ENCODE peak calls at places on chromosomes 6 and 20, in nine cellular contexts. Z, W, F, J, E, N, C, P and L are unnamed samples.

GRCh38 chr6:75489025-75489424 is 4.6 kb downstream of the FILIP1 start:
- DNase-seq in Z (no peak), W (no peak), F (no peak), J (no peak), E (no peak), N (no peak), C (peak; percentile 54), P (no peak), L (no peak)

GRCh38 chr20:44398303-44398702 is 42.8 kb downstream of the HNF4A start:
- DNase-seq in Z (no peak), W (no peak), F (no peak), J (no peak), E (no peak), N (no peak), C (peak; percentile 58), P (no peak), L (no peak)

GRCh38 chr20:46545077-46545826 is 5.2 kb downstream of the OCSTAMP start:
- DNase-seq in Z (no peak), W (no peak), F (no peak), J (peak; percentile 31), E (no peak), N (no peak), C (no peak), P (peak; percentile 39), L (no peak)

GRCh38 chr6:68778356-68779020 is 143.4 kb downstream of the ADGRB3 start:
- DNase-seq in Z (peak; percentile 30), W (no peak), F (peak; percentile 16), J (no peak), E (no peak), N (peak; percentile 67), C (peak; percentile 38), P (no peak), L (no peak)

GRCh38 chr20:36491901-36492617 is 49.3 kb upstream of the MYL9 start:
- DNase-seq in Z (no peak), W (peak; percentile 40), F (peak; percentile 50), J (peak; percentile 66), E (no peak), N (no peak), C (no peak), P (no peak), L (no peak)

GRCh38 chr20:56773731-56774130 is 144.6 kb downstream of the TFAP2C start:
- DNase-seq in Z (no peak), W (no peak), F (no peak), J (no peak), E (no peak), N (no peak), C (no peak), P (no peak), L (no peak)

GRCh38 chr6:83474309-83474708 is 38.0 kb upstream of the PRSS35 start:
- DNase-seq in Z (no peak), W (no peak), F (no peak), J (no peak), E (no peak), N (peak; percentile 11), C (peak; percentile 5), P (no peak), L (no peak)

GRCh38 chr20:57946559-57947315 is 236.9 kb upstream of the PMEPA1 start:
- DNase-seq in Z (no peak), W (no peak), F (no peak), J (no peak), E (no peak), N (no peak), C (no peak), P (no peak), L (peak; percentile 26)

GRCh38 chr6:131916847-131917246 is 34.3 kb downstream of the CCN2 start:
- DNase-seq in Z (no peak), W (no peak), F (no peak), J (no peak), E (no peak), N (no peak), C (no peak), P (no peak), L (no peak)

GRCh38 chr6:114419175-114419574 is 76.4 kb upstream of the HS3ST5 start:
- DNase-seq in Z (no peak), W (no peak), F (no peak), J (no peak), E (no peak), N (no peak), C (no peak), P (no peak), L (no peak)

GRCh38 chr6:16925461-16925860 is 164.2 kb upstream of the ATXN1 start:
- DNase-seq in Z (no peak), W (no peak), F (peak; percentile 18), J (no peak), E (no peak), N (no peak), C (no peak), P (no peak), L (no peak)

GRCh38 chr6:107977283-107977682 is 19.3 kb upstream of the SEC63 start:
- DNase-seq in Z (peak; percentile 42), W (no peak), F (peak; percentile 43), J (no peak), E (no peak), N (peak; percentile 13), C (peak; percentile 18), P (no peak), L (no peak)

GRCh38 chr6:109242029-109242428 is 140.2 kb downstream of the CD164 start:
- DNase-seq in Z (no peak), W (no peak), F (no peak), J (no peak), E (no peak), N (no peak), C (no peak), P (no peak), L (no peak)

GRCh38 chr6:10945845-10946244 is 59.0 kb downstream of the SYCP2L start:
- DNase-seq in Z (no peak), W (no peak), F (no peak), J (no peak), E (no peak), N (no peak), C (no peak), P (no peak), L (no peak)

GRCh38 chr6:137313928-137314855 is 95.0 kb upstream of the IFNGR1 start:
- DNase-seq in Z (peak; percentile 64), W (peak; percentile 59), F (peak; percentile 70), J (peak; percentile 73), E (peak; percentile 77), N (peak; percentile 67), C (peak; percentile 91), P (peak; percentile 48), L (peak; percentile 79)

GRCh38 chr6:33508935-33509926 is 54.9 kb downstream of the ZBTB9 start:
- DNase-seq in Z (no peak), W (no peak), F (peak; percentile 37), J (no peak), E (no peak), N (no peak), C (no peak), P (no peak), L (no peak)

GRCh38 chr6:1136415-1136774 is 175.5 kb upstream of the FOXQ1 start:
- DNase-seq in Z (no peak), W (no peak), F (peak; percentile 83), J (no peak), E (peak; percentile 14), N (no peak), C (peak; percentile 28), P (no peak), L (no peak)

GRCh38 chr6:41715779-41716515 is 19.5 kb downstream of the TFEB start:
- DNase-seq in Z (no peak), W (no peak), F (no peak), J (no peak), E (no peak), N (no peak), C (no peak), P (no peak), L (no peak)

GRCh38 chr6:56144538-56145324 is 102.6 kb downstream of the COL21A1 start:
- DNase-seq in Z (no peak), W (no peak), F (peak; percentile 35), J (no peak), E (no peak), N (no peak), C (peak; percentile 53), P (no peak), L (no peak)

GRCh38 chr6:138455746-138456392 is 43.4 kb downstream of the NHSL1 start:
- DNase-seq in Z (no peak), W (no peak), F (peak; percentile 18), J (no peak), E (no peak), N (peak; percentile 29), C (peak; percentile 25), P (no peak), L (no peak)

GRCh38 chr6:124132256-124132655 is 328.6 kb downstream of the NKAIN2 start:
- DNase-seq in Z (no peak), W (no peak), F (no peak), J (no peak), E (no peak), N (no peak), C (no peak), P (no peak), L (no peak)

GRCh38 chr6:2744206-2744771 is 6.4 kb downstream of the MYLK4 start:
- DNase-seq in Z (peak; percentile 31), W (no peak), F (peak; percentile 23), J (no peak), E (no peak), N (no peak), C (peak; percentile 19), P (no peak), L (no peak)

GRCh38 chr6:551405-551804 is 105.5 kb downstream of the HUS1B start:
- DNase-seq in Z (peak; percentile 29), W (no peak), F (peak; percentile 15), J (no peak), E (no peak), N (no peak), C (peak; percentile 65), P (peak; percentile 31), L (no peak)

GRCh38 chr6:14661188-14661587 is 543.6 kb downstream of the CD83 start:
- DNase-seq in Z (no peak), W (no peak), F (no peak), J (peak; percentile 12), E (no peak), N (no peak), C (no peak), P (no peak), L (no peak)

GRCh38 chr6:5208039-5208438 is 52.7 kb downstream of the LYRM4 start:
- DNase-seq in Z (no peak), W (no peak), F (peak; percentile 19), J (no peak), E (peak; percentile 25), N (no peak), C (no peak), P (no peak), L (no peak)

GRCh38 chr6:134868812-134869211 is 81.1 kb downstream of the ALDH8A1 start:
- DNase-seq in Z (no peak), W (no peak), F (no peak), J (no peak), E (no peak), N (no peak), C (no peak), P (no peak), L (no peak)

GRCh38 chr20:1803216-1804128 is 91.7 kb upstream of the SIRPA start:
- DNase-seq in Z (peak; percentile 76), W (no peak), F (peak; percentile 55), J (no peak), E (peak; percentile 33), N (peak; percentile 63), C (peak; percentile 36), P (no peak), L (peak; percentile 87)

GRCh38 chr6:165227644-165228329 is 81.6 kb downstream of the C6orf118 start:
- DNase-seq in Z (no peak), W (no peak), F (peak; percentile 80), J (no peak), E (no peak), N (no peak), C (no peak), P (no peak), L (no peak)

GRCh38 chr6:145704153-145704781 is 31.1 kb downstream of the EPM2A start:
- DNase-seq in Z (peak; percentile 9), W (no peak), F (peak; percentile 29), J (no peak), E (no peak), N (peak; percentile 3), C (no peak), P (no peak), L (no peak)

GRCh38 chr6:37936909-37937308 is 117.4 kb downstream of the ZFAND3 start:
- DNase-seq in Z (no peak), W (no peak), F (no peak), J (no peak), E (no peak), N (no peak), C (no peak), P (no peak), L (no peak)

GRCh38 chr6:90039911-90040310 is 145.6 kb downstream of the GJA10 start:
- DNase-seq in Z (no peak), W (no peak), F (peak; percentile 28), J (no peak), E (no peak), N (no peak), C (no peak), P (no peak), L (no peak)